ENCODE peak calls at places on chromosomes 6 and 20, in eight cellular contexts. Y is upper lobe of right lung, V is A673, T is IMR-90, S is endothelial cell of umbilical vein, J is adrenal gland, Z is ascending aorta, U is fibroblast of mammary gland. Q is an unnamed sample.
A peak's percentile ranks its signal among the peaks of the same experiment; 100 is the strongest.

GRCh38 chr20:18781509-18781908 is 32.1 kb upstream of the SCP2D1 start:
- DNase-seq in Y (no peak), V (no peak), T (no peak), S (no peak), J (no peak), Z (no peak), U (no peak), Q (no peak)

GRCh38 chr20:34293589-34293988 is 9.6 kb downstream of the AHCY start:
- DNase-seq in Y (no peak), V (no peak), T (no peak), S (peak; percentile 12), J (no peak), Z (no peak), U (no peak), Q (no peak)

GRCh38 chr20:36726168-36726567 is 19.7 kb downstream of the NDRG3 start:
- DNase-seq in Y (no peak), V (no peak), T (peak; percentile 34), S (no peak), J (peak; percentile 59), Z (no peak), U (no peak), Q (peak; percentile 30)

GRCh38 chr6:11410539-11411307 is 126.8 kb upstream of the TMEM170B start:
- DNase-seq in Y (no peak), V (peak; percentile 86), T (no peak), S (peak; percentile 77), J (no peak), Z (no peak), U (no peak), Q (no peak)

GRCh38 chr6:11161031-11161966 is 49.8 kb upstream of the ERVFRD-1 start:
- DNase-seq in Y (no peak), V (peak; percentile 24), T (peak; percentile 16), S (no peak), J (no peak), Z (no peak), U (no peak), Q (peak; percentile 48)

GRCh38 chr20:43691928-43692524 is 25.1 kb downstream of the MYBL2 start:
- DNase-seq in Y (no peak), V (peak; percentile 51), T (peak; percentile 18), S (peak; percentile 37), J (peak; percentile 36), Z (no peak), U (peak; percentile 46), Q (peak; percentile 50)

GRCh38 chr6:143279385-143279784 is 171.1 kb downstream of the ADAT2 start:
- DNase-seq in Y (no peak), V (peak; percentile 3), T (peak; percentile 21), S (peak; percentile 24), J (peak; percentile 16), Z (no peak), U (peak; percentile 26), Q (peak; percentile 45)

GRCh38 chr20:53503517-53503919 is 90.1 kb downstream of the ZNF217 start:
- DNase-seq in Y (no peak), V (no peak), T (no peak), S (no peak), J (no peak), Z (no peak), U (no peak), Q (no peak)

GRCh38 chr6:43242908-43243648 is at the start of gene TTBK1:
- DNase-seq in Y (no peak), V (no peak), T (no peak), S (no peak), J (no peak), Z (no peak), U (no peak), Q (no peak)

GRCh38 chr6:158207452-158207788 is 39.3 kb downstream of the GTF2H5 start:
- DNase-seq in Y (no peak), V (no peak), T (peak; percentile 48), S (peak; percentile 87), J (no peak), Z (no peak), U (no peak), Q (peak; percentile 97)

GRCh38 chr20:49595811-49596545 is 28.0 kb upstream of the PTGIS start:
- DNase-seq in Y (no peak), V (no peak), T (peak; percentile 67), S (peak; percentile 44), J (no peak), Z (no peak), U (peak; percentile 73), Q (no peak)

GRCh38 chr20:23235173-23236027 is 115.2 kb upstream of the NXT1 start:
- DNase-seq in Y (peak; percentile 78), V (peak; percentile 63), T (peak; percentile 54), S (peak; percentile 72), J (peak; percentile 53), Z (peak; percentile 84), U (peak; percentile 74), Q (peak; percentile 74)

GRCh38 chr6:6224933-6225486 is 95.5 kb downstream of the F13A1 start:
- DNase-seq in Y (no peak), V (no peak), T (no peak), S (no peak), J (no peak), Z (no peak), U (peak; percentile 2), Q (no peak)

GRCh38 chr6:42316390-42316970 is 98.8 kb upstream of the MRPS10 start:
- DNase-seq in Y (no peak), V (no peak), T (peak; percentile 90), S (peak; percentile 19), J (peak; percentile 46), Z (no peak), U (peak; percentile 61), Q (no peak)

GRCh38 chr20:36145877-36146707 is 8.4 kb upstream of the EPB41L1 start:
- DNase-seq in Y (no peak), V (no peak), T (peak; percentile 44), S (no peak), J (peak; percentile 67), Z (peak; percentile 75), U (no peak), Q (no peak)

GRCh38 chr6:85641916-85642773 is 541 bp downstream of the SYNCRIP start:
- DNase-seq in Y (peak; percentile 86), V (peak; percentile 57), T (peak; percentile 45), S (peak; percentile 52), J (peak; percentile 64), Z (peak; percentile 82), U (peak; percentile 36), Q (peak; percentile 64)

GRCh38 chr6:42101186-42101657 is 41.2 kb downstream of the C6orf132 start:
- DNase-seq in Y (no peak), V (no peak), T (peak; percentile 56), S (no peak), J (no peak), Z (no peak), U (peak; percentile 46), Q (peak; percentile 72)

GRCh38 chr6:144413418-144413817 is 128.3 kb downstream of the UTRN start:
- DNase-seq in Y (no peak), V (no peak), T (peak; percentile 34), S (no peak), J (no peak), Z (no peak), U (peak; percentile 77), Q (peak; percentile 58)

GRCh38 chr6:144408151-144408550 is 123.0 kb downstream of the UTRN start:
- DNase-seq in Y (no peak), V (peak; percentile 12), T (peak; percentile 18), S (no peak), J (peak; percentile 23), Z (no peak), U (peak; percentile 74), Q (no peak)

GRCh38 chr6:144410059-144410458 is 124.9 kb downstream of the UTRN start:
- DNase-seq in Y (no peak), V (no peak), T (no peak), S (no peak), J (no peak), Z (no peak), U (no peak), Q (no peak)

GRCh38 chr6:144415014-144415413 is 129.9 kb downstream of the UTRN start:
- DNase-seq in Y (no peak), V (no peak), T (peak; percentile 90), S (peak; percentile 48), J (no peak), Z (no peak), U (peak; percentile 88), Q (peak; percentile 91)

GRCh38 chr6:144411506-144412165 is 126.5 kb downstream of the UTRN start:
- DNase-seq in Y (no peak), V (no peak), T (peak; percentile 33), S (no peak), J (no peak), Z (no peak), U (peak; percentile 39), Q (peak; percentile 24)
- H3K4me3 ChIP-seq in Y (no peak overlapping the region), V (no peak overlapping the region), T (peak overlapping the region; percentile 42), S (no peak overlapping the region), J (no peak overlapping the region), Z (no peak overlapping the region), U (no peak overlapping the region), Q (no peak overlapping the region)

DNA sequence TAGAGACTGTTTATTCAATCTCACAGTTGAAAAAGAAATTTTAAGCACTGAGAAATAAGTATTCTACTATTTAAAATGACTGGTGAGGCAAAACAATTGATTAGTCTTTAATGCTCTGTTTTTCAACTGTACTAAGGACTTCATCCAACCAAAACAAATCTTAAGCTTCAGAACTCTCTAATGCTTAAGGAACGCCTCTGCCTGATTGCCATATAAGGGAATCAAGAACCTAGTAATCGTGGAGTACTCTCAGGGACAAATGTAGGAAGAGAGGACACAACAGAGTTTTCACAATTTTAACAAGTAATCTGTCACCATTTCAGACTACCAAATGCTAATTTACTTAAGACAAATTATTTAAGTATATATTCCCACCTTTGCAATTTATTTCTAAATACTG is 16.1 kb downstream of the FBXO30 start:
- DNase-seq in Y (no peak), V (no peak), T (peak; percentile 62), S (peak; percentile 35), J (no peak), Z (no peak), U (peak; percentile 29), Q (no peak)
- H3K4me3 ChIP-seq in Y (no peak overlapping the region), V (no peak overlapping the region), T (no peak overlapping the region), S (no peak overlapping the region), J (no peak overlapping the region), Z (no peak overlapping the region), U (no peak overlapping the region), Q (no peak overlapping the region)

GRCh38 chr6:111663692-111664564 is 58.2 kb upstream of the TRAF3IP2 start:
- DNase-seq in Y (no peak), V (no peak), T (peak; percentile 38), S (peak; percentile 38), J (peak; percentile 59), Z (peak; percentile 75), U (peak; percentile 64), Q (no peak)
- H3K4me3 ChIP-seq in Y (no peak overlapping the region), V (no peak overlapping the region), T (peak overlapping the region; percentile 23), S (no peak overlapping the region), J (no peak overlapping the region), Z (no peak overlapping the region), U (no peak overlapping the region), Q (no peak overlapping the region)

GRCh38 chr20:63253065-63253437 is 1.2 kb downstream of the NKAIN4 start:
- DNase-seq in Y (no peak), V (no peak), T (no peak), S (no peak), J (no peak), Z (no peak), U (no peak), Q (no peak)

GRCh38 chr20:63254237-63254535 is at the start of gene NKAIN4:
- DNase-seq in Y (no peak), V (no peak), T (no peak), S (no peak), J (no peak), Z (no peak), U (no peak), Q (no peak)

GRCh38 chr20:63253438-63254236 is 626 bp downstream of the NKAIN4 start:
- DNase-seq in Y (no peak), V (no peak), T (no peak), S (no peak), J (no peak), Z (no peak), U (no peak), Q (peak; percentile 23)

GRCh38 chr20:63255911-63256704 is 1.8 kb upstream of the NKAIN4 start:
- DNase-seq in Y (no peak), V (no peak), T (no peak), S (no peak), J (no peak), Z (no peak), U (no peak), Q (peak; percentile 95)

GRCh38 chr20:63254536-63255384 is 497 bp upstream of the NKAIN4 start:
- DNase-seq in Y (no peak), V (no peak), T (no peak), S (no peak), J (no peak), Z (no peak), U (no peak), Q (no peak)
- H3K4me3 ChIP-seq in Y (no peak overlapping the region), V (no peak overlapping the region), T (no peak overlapping the region), S (no peak overlapping the region), J (no peak overlapping the region), Z (no peak overlapping the region), U (no peak overlapping the region), Q (no peak overlapping the region)